ENCODE peak calls at places on chromosomes 6 and 20, in nine cellular contexts. Z, Q, K, R, D, C, P, M and L are unnamed samples. For H3K4me1, the result is how much of the 10 kb centered on the place peaks cover.

GRCh38 chr20:51650685-51651134 is 108.2 kb upstream of the NFATC2 start:
- DNase-seq in K (no peak), Q (no peak), M (peak), P (no peak), Z (no peak), D (peak), R (no peak), C (no peak), L (no peak)

GRCh38 chr6:163341671-163342070 is 72.8 kb upstream of the QKI start:
- DNase-seq in C (no peak), Z (no peak), K (no peak), R (no peak), M (no peak), P (no peak), D (no peak), Q (no peak), L (no peak)

GRCh38 chr6:116255246-116255800 is 1.4 kb upstream of the TSPYL4 start:
- DNase-seq in D (no peak), K (no peak), P (no peak), Q (no peak), M (no peak), R (no peak), C (peak), Z (no peak), L (no peak)

GRCh38 chr20:688809-689208 is 13.2 kb upstream of the SCRT2 start:
- DNase-seq in P (peak), Z (peak), M (no peak), R (no peak), Q (no peak), D (no peak), K (no peak), C (peak), L (no peak)

GRCh38 chr6:96211341-96211740 is 195.6 kb downstream of the FUT9 start:
- DNase-seq in C (no peak), R (no peak), P (no peak), M (no peak), Z (no peak), D (no peak), Q (no peak), K (no peak), L (no peak)

GRCh38 chr6:79077680-79078056 is 386 bp downstream of the PHIP start:
- DNase-seq in R (no peak), C (no peak), M (no peak), K (no peak), D (peak), P (no peak), Z (no peak), Q (no peak), L (peak)

GRCh38 chr6:165641672-165642156 is 21.3 kb downstream of the PDE10A start:
- DNase-seq in Z (no peak), K (no peak), C (no peak), D (no peak), M (no peak), R (no peak), P (no peak), Q (no peak), L (no peak)

GRCh38 chr6:41505084-41506049 is 40.8 kb upstream of the FOXP4 start:
- DNase-seq in K (peak), P (peak), Q (peak), M (no peak), D (peak), C (no peak), Z (peak), R (peak), L (peak)

GRCh38 chr6:126170875-126171489 is 168.9 kb upstream of the CENPW start:
- DNase-seq in M (no peak), R (no peak), P (peak), Q (no peak), C (peak), Z (no peak), K (no peak), D (no peak), L (no peak)

DNA sequence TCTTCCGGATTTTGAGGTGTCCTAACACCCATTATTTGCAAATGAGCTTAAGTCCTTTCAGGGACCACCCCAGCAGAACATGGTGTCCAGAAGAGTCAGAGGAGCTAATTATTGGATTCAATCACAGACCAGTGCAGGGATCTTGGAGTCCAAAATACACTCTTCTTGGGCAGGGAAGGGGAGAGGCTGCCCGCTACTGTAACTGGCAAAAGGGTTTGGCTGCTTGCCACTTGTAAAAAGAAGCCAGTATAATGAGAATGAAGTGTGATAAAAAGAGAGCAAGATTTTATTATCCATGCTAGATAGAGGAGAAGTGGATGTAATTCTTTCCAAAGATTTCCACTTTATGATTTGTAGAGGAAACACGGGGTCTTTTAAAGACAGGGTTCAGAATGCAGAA is 19.3 kb downstream of the SPINT3 start:
- DNase-seq in Z (no peak), K (no peak), P (no peak), C (no peak), D (no peak), R (no peak), M (no peak), Q (no peak), L (no peak)
- H3K27ac ChIP-seq in Z (no peak), K (no peak), P (no peak), C (no peak), D (no peak), R (no peak), M (no peak), Q (no peak), L (no peak)

GRCh38 chr20:4987130-4987529 is 14.2 kb downstream of the SLC23A2 start:
- DNase-seq in K (no peak), P (no peak), R (no peak), M (no peak), Z (no peak), Q (peak), D (no peak), C (no peak), L (no peak)

GRCh38 chr20:4979841-4980410 is 21.4 kb downstream of the SLC23A2 start:
- DNase-seq in Z (no peak), Q (no peak), C (no peak), D (no peak), K (no peak), M (no peak), P (no peak), R (no peak), L (no peak)

GRCh38 chr20:4989570-4989969 is 11.7 kb downstream of the SLC23A2 start:
- DNase-seq in Q (peak), Z (no peak), D (no peak), R (no peak), M (no peak), P (no peak), C (no peak), K (no peak), L (no peak)

GRCh38 chr20:4985658-4986057 is 15.7 kb downstream of the SLC23A2 start:
- DNase-seq in P (no peak), R (no peak), D (no peak), K (no peak), C (no peak), Q (no peak), Z (no peak), M (no peak), L (no peak)
- H3K4me1 ChIP-seq in P (under half), R (under half), D (under half), K (under half), C (under half), Q (under half), Z (half or more), M (under half), L (under half)

DNA sequence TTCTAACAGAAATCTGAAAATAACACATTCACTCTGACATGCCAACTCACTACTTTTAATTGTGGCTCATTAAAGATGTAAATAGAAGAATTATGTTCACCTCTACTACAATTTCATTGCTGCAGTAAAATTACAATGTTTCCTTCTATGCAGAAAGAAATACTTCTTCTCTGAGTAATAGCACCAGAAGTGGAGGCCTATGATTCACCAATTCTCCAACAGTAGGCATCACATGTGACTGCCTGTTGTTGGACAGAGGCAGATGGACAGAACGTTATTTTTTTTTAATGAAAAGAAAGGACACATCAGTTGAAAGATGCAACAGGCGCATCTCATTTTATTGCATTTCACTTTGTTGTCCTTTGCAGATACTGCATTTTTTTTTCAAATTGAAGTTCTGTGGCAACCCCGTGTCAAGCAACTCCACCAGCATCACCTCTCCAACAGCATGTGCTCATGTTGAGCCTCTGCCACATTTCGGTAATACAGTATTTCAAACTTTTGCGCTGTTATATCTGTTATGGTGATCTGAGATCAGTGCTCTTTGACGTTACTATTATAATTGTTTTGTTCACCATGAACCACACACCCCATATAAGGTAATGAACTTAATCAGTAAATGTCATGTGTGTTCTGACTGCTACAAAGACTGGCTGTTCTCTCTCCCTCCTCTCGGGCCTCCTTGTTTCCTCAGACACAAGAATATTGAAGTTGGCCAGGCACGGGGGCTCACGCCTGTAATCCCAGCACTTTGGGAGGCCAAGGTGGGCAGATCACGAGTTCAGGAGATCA is 121.4 kb downstream of the ATXN1 start:
- DNase-seq in K (no peak), M (no peak), Z (no peak), P (no peak), Q (no peak), D (no peak), C (no peak), R (no peak), L (no peak)
- TF ChIP-seq POLR2AphosphoS5 in K (no peak), M (no peak), Z (no peak), P (no peak), Q (no peak), D (no peak), C (no peak), R (no peak), L (no peak)

GRCh38 chr6:134256862-134257261 is 61.0 kb downstream of the SGK1 start:
- DNase-seq in M (no peak), R (no peak), K (no peak), Q (no peak), C (no peak), D (no peak), P (no peak), Z (no peak), L (no peak)

GRCh38 chr6:134249759-134250602 is 67.9 kb downstream of the SGK1 start:
- DNase-seq in P (no peak), R (no peak), K (no peak), C (peak), D (no peak), Q (no peak), M (no peak), Z (no peak), L (no peak)

GRCh38 chr6:134254118-134254517 is 63.8 kb downstream of the SGK1 start:
- DNase-seq in K (no peak), D (no peak), Z (no peak), C (no peak), P (no peak), M (no peak), R (no peak), Q (no peak), L (no peak)

GRCh38 chr6:134250776-134251175 is 67.1 kb downstream of the SGK1 start:
- DNase-seq in D (no peak), C (no peak), Q (no peak), K (no peak), Z (no peak), M (no peak), R (no peak), P (no peak), L (no peak)

DNA sequence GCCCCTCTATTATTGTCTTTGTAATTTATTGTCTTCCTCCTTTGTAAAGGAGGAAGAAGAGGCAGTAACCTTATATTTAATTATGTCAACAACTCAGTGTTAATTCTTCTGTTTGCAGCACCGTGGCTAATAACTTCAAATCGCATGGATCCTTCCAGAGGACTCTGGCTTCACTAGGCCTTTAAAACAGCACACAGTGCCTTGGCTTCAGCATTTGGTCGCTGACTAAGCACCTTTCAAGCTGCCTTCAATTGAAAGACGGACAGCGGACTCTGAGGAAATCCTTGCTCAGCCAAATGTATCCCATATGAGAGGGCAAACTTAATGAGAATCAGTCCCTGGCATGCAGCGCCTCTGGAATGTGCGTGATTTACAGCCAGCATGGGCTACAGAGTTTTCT is 64.2 kb downstream of the SGK1 start:
- DNase-seq in P (peak), C (peak), Z (no peak), R (no peak), M (no peak), Q (no peak), D (no peak), K (peak), L (no peak)
- H3K27ac ChIP-seq in P (no peak), C (no peak), Z (no peak), R (no peak), M (no peak), Q (no peak), D (no peak), K (no peak), L (no peak)

GRCh38 chr6:32979720-32980487 is 11.5 kb downstream of the BRD2 start:
- DNase-seq in D (no peak), P (no peak), C (no peak), K (no peak), R (no peak), Q (no peak), Z (no peak), M (no peak), L (no peak)
- H3K4me1 ChIP-seq in D (under half), P (under half), C (under half), K (under half), R (under half), Q (under half), Z (half or more), M (under half), L (half or more)

DNA sequence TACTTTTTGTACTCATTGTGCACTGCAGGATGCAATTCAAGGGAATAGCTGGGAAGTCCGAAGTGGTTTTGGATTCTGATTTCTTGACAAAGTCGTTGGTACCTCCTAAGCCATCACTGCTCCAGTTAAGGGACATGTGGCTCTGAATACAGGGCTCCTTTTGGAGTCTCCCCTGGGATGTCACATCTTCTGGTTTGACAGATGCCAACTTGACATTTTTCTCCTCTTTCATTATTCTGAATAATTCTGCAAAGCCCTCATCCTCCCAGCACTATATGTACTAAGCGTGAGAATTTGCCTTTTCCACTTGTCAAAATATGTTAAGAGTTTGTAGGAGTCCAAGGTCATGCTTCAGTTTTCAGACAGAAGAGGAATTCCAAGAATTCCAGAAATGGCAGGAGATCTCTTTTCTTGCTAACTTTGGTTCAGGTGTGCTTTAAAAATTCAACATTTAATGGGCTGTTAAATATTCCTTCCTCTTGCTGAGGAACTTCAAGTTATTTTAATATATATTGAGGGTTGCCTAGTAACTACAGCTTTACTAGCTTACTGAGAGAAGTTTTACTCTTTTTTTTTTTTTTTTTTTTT is 38.7 kb downstream of the DOK5 start:
- DNase-seq in R (no peak), D (no peak), C (no peak), K (no peak), Q (no peak), M (no peak), P (peak), Z (no peak), L (no peak)
- TF ChIP-seq POLR2AphosphoS5 in R (no peak), D (no peak), C (no peak), K (no peak), Q (no peak), M (no peak), P (no peak), Z (no peak), L (no peak)

GRCh38 chr20:1893721-1894470 is 1.3 kb upstream of the SIRPA start:
- DNase-seq in C (no peak), Q (no peak), D (no peak), P (peak), Z (no peak), R (no peak), M (peak), K (no peak), L (no peak)

GRCh38 chr20:1891263-1892121 is 3.7 kb upstream of the SIRPA start:
- DNase-seq in Z (peak), Q (no peak), R (no peak), M (no peak), C (no peak), P (no peak), K (no peak), D (no peak), L (no peak)

GRCh38 chr20:1894471-1894950 is 696 bp upstream of the SIRPA start:
- DNase-seq in M (no peak), C (no peak), K (peak), R (peak), Z (peak), Q (no peak), P (no peak), D (peak), L (peak)

GRCh38 chr20:1890469-1891262 is 4.5 kb upstream of the SIRPA start:
- DNase-seq in M (no peak), Z (peak), R (no peak), P (no peak), K (peak), D (no peak), C (no peak), Q (no peak), L (no peak)

GRCh38 chr20:1892122-1892385 is 3.2 kb upstream of the SIRPA start:
- DNase-seq in M (no peak), P (no peak), R (no peak), D (no peak), C (no peak), K (no peak), Q (no peak), Z (peak), L (no peak)
- H3K27ac ChIP-seq in M (no peak), P (no peak), R (no peak), D (no peak), C (no peak), K (peak), Q (no peak), Z (no peak), L (no peak)